ENCODE peak calls at places on chromosomes 3 and 15, in eight cellular contexts. L is mucosa of descending colon, E is stomach, P is neural progenitor cell, Y is adipocyte, Q is ovary, C is right atrium auricular region, J is IMR-90. V is an unnamed sample.
A peak's percentile ranks its signal among the peaks of the same experiment; 100 is the strongest.

GRCh38 chr3:8817486-8817885 is 48.1 kb upstream of the OXTR start:
- DNase-seq in L (no peak), C (no peak), J (no peak), Q (no peak), Y (no peak), E (no peak), P (no peak), V (no peak)

GRCh38 chr15:79329186-79329611 is 18.3 kb downstream of the TMED3 start:
- DNase-seq in C (no peak), Y (peak; percentile 24), J (peak; percentile 68), L (no peak), Q (no peak), P (no peak), E (no peak), V (peak; percentile 55)

GRCh38 chr15:66400351-66400774 is 13.7 kb downstream of the MAP2K1 start:
- DNase-seq in L (no peak), E (no peak), J (peak; percentile 60), P (no peak), Y (peak; percentile 23), C (no peak), Q (no peak), V (no peak)

GRCh38 chr15:66580643-66581042 is 14.8 kb upstream of the LCTL start:
- DNase-seq in C (peak; percentile 74), J (peak; percentile 34), L (no peak), Q (no peak), Y (peak; percentile 32), P (no peak), E (no peak), V (peak; percentile 49)

GRCh38 chr15:65752151-65752700 is 39.9 kb downstream of the DENND4A start:
- DNase-seq in P (no peak), C (no peak), L (no peak), Q (no peak), Y (no peak), E (no peak), J (peak; percentile 63), V (no peak)

GRCh38 chr15:68428431-68428940 is 3.5 kb downstream of the ITGA11 start:
- DNase-seq in J (no peak), P (no peak), L (no peak), E (no peak), Q (no peak), C (peak; percentile 26), Y (no peak), V (no peak)

GRCh38 chr3:80733522-80734176 is 965.9 kb upstream of the ROBO1 start:
- DNase-seq in C (no peak), E (peak; percentile 57), J (peak; percentile 46), P (no peak), Q (no peak), Y (peak; percentile 51), L (peak; percentile 76), V (no peak)

GRCh38 chr15:63476229-63476632 is 28.2 kb upstream of the USP3 start:
- DNase-seq in P (no peak), Y (peak; percentile 68), J (peak; percentile 100), L (no peak), Q (no peak), C (no peak), E (no peak), V (peak; percentile 55)

GRCh38 chr15:100901702-100902435 is 17.3 kb upstream of the LRRK1 start:
- DNase-seq in J (no peak), Q (peak; percentile 21), E (no peak), C (no peak), L (no peak), P (no peak), Y (peak; percentile 72), V (peak; percentile 72)

GRCh38 chr3:103055021-103055420 is 620.2 kb downstream of the ZPLD1 start:
- DNase-seq in E (no peak), C (no peak), J (no peak), P (no peak), L (no peak), Y (no peak), Q (no peak), V (no peak)

GRCh38 chr3:14532691-14533456 is 7.3 kb downstream of the GRIP2 start:
- DNase-seq in P (peak; percentile 52), Y (no peak), C (peak; percentile 71), Q (no peak), E (peak; percentile 94), L (peak; percentile 80), J (no peak), V (peak; percentile 55)

GRCh38 chr3:30289324-30289723 is 317.1 kb upstream of the TGFBR2 start:
- DNase-seq in L (peak; percentile 61), Q (no peak), E (no peak), Y (no peak), C (no peak), P (no peak), J (no peak), V (no peak)

GRCh38 chr15:36407647-36408046 is 171.8 kb upstream of the CDIN1 start:
- DNase-seq in E (no peak), P (no peak), C (no peak), L (no peak), J (peak; percentile 63), Q (no peak), Y (peak; percentile 46), V (no peak)

GRCh38 chr3:171347017-171347979 is 112.9 kb downstream of the TNIK start:
- DNase-seq in Y (peak; percentile 39), P (peak; percentile 26), J (peak; percentile 53), Q (no peak), C (no peak), E (no peak), L (no peak), V (no peak)

GRCh38 chr15:66704783-66705113 is 2.7 kb downstream of the SMAD6 start:
- DNase-seq in E (peak; percentile 42), L (peak; percentile 61), P (no peak), C (no peak), J (no peak), Y (no peak), Q (no peak), V (no peak)

GRCh38 chr3:142808103-142808917 is 80.6 kb downstream of the PCOLCE2 start:
- DNase-seq in J (peak; percentile 72), P (no peak), E (no peak), Y (peak; percentile 39), C (no peak), Q (no peak), L (no peak), V (peak; percentile 58)

GRCh38 chr3:123449092-123449985 is 449 bp upstream of the ADCY5 start:
- DNase-seq in J (peak; percentile 10), Y (peak; percentile 77), L (peak; percentile 23), E (no peak), P (peak; percentile 73), C (no peak), Q (peak; percentile 46), V (peak; percentile 36)

DNA sequence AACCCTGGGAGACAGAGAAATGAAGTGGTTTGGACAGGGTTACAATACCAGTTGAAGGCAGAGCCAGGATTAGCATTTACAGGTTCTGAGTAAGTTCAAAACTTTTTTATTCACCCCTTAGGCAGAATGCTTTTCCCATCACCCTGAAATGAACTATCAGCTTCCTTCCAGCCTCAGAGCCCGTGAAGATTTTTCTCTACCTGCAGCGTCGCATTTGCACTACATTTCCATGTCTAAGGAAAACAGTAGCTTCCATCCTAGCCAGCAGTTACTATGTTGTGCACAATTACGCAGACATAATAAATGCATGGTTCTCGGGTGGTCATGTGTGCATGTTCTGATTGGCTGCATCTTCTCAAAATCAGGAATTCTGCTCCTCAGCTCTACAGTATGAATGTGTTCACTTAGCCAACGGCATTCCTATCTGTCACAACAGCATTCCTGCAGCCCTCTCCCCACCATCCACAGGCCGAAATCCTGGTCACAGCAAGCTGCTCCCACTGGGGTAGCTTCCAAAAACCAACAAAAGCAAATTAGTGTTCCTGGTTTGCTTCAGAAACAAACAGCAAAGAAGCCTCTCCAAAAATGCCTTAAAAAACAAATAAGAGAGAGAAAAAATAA is 510.8 kb upstream of the SEMA6D start:
- DNase-seq in C (no peak), Y (no peak), Q (no peak), J (no peak), L (no peak), P (peak; percentile 24), E (no peak), V (no peak)
- H3K9me3 ChIP-seq in C (no peaks in the 10 kb centered on the region), Y (no peaks in the 10 kb centered on the region), Q (no peaks in the 10 kb centered on the region), J (no peaks in the 10 kb centered on the region), L (no peaks in the 10 kb centered on the region), P (no peaks in the 10 kb centered on the region), E (no peaks in the 10 kb centered on the region), V (no peaks in the 10 kb centered on the region)

DNA sequence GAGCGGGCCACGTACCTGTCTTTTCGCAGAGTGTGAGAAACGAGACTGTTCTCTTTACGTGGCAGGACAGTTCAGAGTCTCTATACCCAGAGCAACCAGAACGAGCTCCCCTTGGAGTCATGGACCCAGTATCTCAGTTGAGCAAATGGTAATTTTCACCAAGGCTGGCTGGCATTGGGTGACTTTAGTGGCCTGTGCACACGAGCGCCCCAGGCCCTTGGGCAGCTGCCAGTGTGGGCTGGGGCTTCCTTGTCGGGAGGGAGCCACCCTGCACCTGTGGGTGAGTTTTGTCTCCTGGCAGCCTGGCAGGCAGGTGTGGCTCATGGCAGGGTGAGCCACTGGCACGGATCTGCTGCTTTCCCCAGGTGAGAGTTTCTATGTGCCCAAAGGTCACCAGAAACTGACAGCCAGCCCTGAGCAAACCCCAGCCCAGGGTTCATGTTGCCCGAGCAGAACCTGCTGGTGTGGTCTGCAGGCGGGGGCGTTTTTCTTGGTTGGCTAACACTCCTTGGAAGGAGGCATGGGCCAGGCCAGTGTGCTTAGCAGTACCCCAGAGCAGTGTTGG is 135.0 kb downstream of the TJP1 start:
- DNase-seq in P (no peak), Y (no peak), L (peak; percentile 84), E (peak; percentile 79), Q (no peak), J (no peak), C (no peak), V (no peak)
- H3K4me3 ChIP-seq in P (no peak overlapping the region), Y (no peak overlapping the region), L (no peak overlapping the region), E (no peak overlapping the region), Q (no peak overlapping the region), J (no peak overlapping the region), C (no peak overlapping the region), V (no peak overlapping the region)

GRCh38 chr15:40770147-40770721 is 454 bp downstream of the C15orf62 start:
- DNase-seq in P (no peak), Y (no peak), C (no peak), L (peak; percentile 52), Q (no peak), J (no peak), E (peak; percentile 59), V (no peak)

GRCh38 chr15:40771242-40771641 is 1.5 kb downstream of the C15orf62 start:
- DNase-seq in L (no peak), J (no peak), Y (no peak), P (no peak), E (no peak), C (no peak), Q (no peak), V (no peak)

GRCh38 chr15:40773902-40774301 is 4.1 kb downstream of the C15orf62 start:
- DNase-seq in P (no peak), Y (no peak), Q (no peak), E (no peak), J (no peak), C (no peak), L (no peak), V (no peak)

GRCh38 chr15:40773496-40773895 is 3.7 kb downstream of the C15orf62 start:
- DNase-seq in C (no peak), Y (no peak), J (no peak), L (no peak), Q (no peak), E (no peak), P (no peak), V (no peak)

GRCh38 chr15:40772014-40772413 is 2.2 kb downstream of the C15orf62 start:
- DNase-seq in C (no peak), L (no peak), Y (no peak), P (no peak), E (no peak), J (no peak), Q (no peak), V (no peak)
- H3K36me3 ChIP-seq in C (peaks cover 42% of the 10 kb centered on the region), L (peaks cover 4% of the 10 kb centered on the region), Y (peaks cover 49% of the 10 kb centered on the region), P (no peaks in the 10 kb centered on the region), E (peaks cover 84% of the 10 kb centered on the region), J (peaks cover 55% of the 10 kb centered on the region), Q (no peaks in the 10 kb centered on the region), V (peaks cover 36% of the 10 kb centered on the region)

GRCh38 chr15:47179988-47180387 is 537.3 kb upstream of the SEMA6D start:
- DNase-seq in C (no peak), Y (no peak), P (no peak), E (no peak), L (no peak), Q (no peak), J (no peak), V (no peak)
- H3K9me3 ChIP-seq in C (no peaks in the 10 kb centered on the region), Y (no peaks in the 10 kb centered on the region), P (no peaks in the 10 kb centered on the region), E (no peaks in the 10 kb centered on the region), L (no peaks in the 10 kb centered on the region), Q (no peaks in the 10 kb centered on the region), J (no peaks in the 10 kb centered on the region), V (no peaks in the 10 kb centered on the region)

V was measured in MG63.